ENCODE peak calls at places on chromosomes 11 and 22, in six cellular contexts. Z is IMR-90, J is neuronal stem cell, M is H1, N is trophoblast cell, T is mesenchymal stem cell. G is an unnamed sample.

GRCh38 chr11:19905280-19905853 is 192.7 kb downstream of the NAV2 start:
- DNase-seq in Z (peak; percentile 67), J (peak; percentile 33), M (no peak), N (peak; percentile 71), T (peak; percentile 59), G (no peak)

GRCh38 chr11:61683961-61684869 is 4.0 kb downstream of the DAGLA start:
- DNase-seq in Z (peak; percentile 43), J (no peak), M (no peak), N (no peak), T (no peak), G (peak; percentile 21)

GRCh38 chr11:13289081-13289480 is 11.5 kb downstream of the BMAL1 start:
- DNase-seq in Z (peak; percentile 43), J (no peak), M (no peak), N (peak; percentile 65), T (peak; percentile 38), G (no peak)

GRCh38 chr11:78425436-78425835 is 7.8 kb upstream of the GAB2 start:
- DNase-seq in Z (no peak), J (no peak), M (no peak), N (no peak), T (no peak), G (no peak)

GRCh38 chr11:94486068-94486467 is 7.6 kb downstream of the MRE11 start:
- DNase-seq in Z (no peak), J (no peak), M (no peak), N (no peak), T (no peak), G (no peak)

GRCh38 chr11:46537121-46537520 is 56.7 kb downstream of the AMBRA1 start:
- DNase-seq in Z (peak; percentile 28), J (no peak), M (no peak), N (no peak), T (peak; percentile 22), G (no peak)

GRCh38 chr22:35457729-35458546 is 58.0 kb downstream of the MCM5 start:
- DNase-seq in Z (peak; percentile 34), J (no peak), M (no peak), N (no peak), T (no peak), G (no peak)

GRCh38 chr22:29139965-29140782 is 65.5 kb upstream of the EMID1 start:
- DNase-seq in Z (peak; percentile 58), J (no peak), M (no peak), N (peak; percentile 46), T (peak; percentile 49), G (no peak)

GRCh38 chr11:13152736-13153541 is 124.7 kb upstream of the BMAL1 start:
- DNase-seq in Z (peak; percentile 42), J (no peak), M (no peak), N (peak; percentile 56), T (peak; percentile 24), G (no peak)

GRCh38 chr22:24305260-24305692 is 34.6 kb downstream of the SPECC1L start:
- DNase-seq in Z (peak; percentile 4), J (no peak), M (no peak), N (no peak), T (no peak), G (no peak)

GRCh38 chr11:32395127-32395526 is 40.2 kb downstream of the WT1 start:
- DNase-seq in Z (no peak), J (no peak), M (no peak), N (no peak), T (no peak), G (no peak)
- H4K91ac ChIP-seq in Z (no peak overlapping the region), J (no peak overlapping the region), M (no peak overlapping the region), N (no peak overlapping the region), T (no peak overlapping the region), G (no peak overlapping the region)

GRCh38 chr11:122181893-122182292 is 65.9 kb upstream of the BLID start:
- DNase-seq in Z (no peak), J (no peak), M (no peak), N (no peak), T (no peak), G (no peak)
- H3K14ac ChIP-seq in Z (peak overlapping the region; percentile 77), J (no peak overlapping the region), M (no peak overlapping the region), N (no peak overlapping the region), T (no peak overlapping the region), G (no peak overlapping the region)

DNA sequence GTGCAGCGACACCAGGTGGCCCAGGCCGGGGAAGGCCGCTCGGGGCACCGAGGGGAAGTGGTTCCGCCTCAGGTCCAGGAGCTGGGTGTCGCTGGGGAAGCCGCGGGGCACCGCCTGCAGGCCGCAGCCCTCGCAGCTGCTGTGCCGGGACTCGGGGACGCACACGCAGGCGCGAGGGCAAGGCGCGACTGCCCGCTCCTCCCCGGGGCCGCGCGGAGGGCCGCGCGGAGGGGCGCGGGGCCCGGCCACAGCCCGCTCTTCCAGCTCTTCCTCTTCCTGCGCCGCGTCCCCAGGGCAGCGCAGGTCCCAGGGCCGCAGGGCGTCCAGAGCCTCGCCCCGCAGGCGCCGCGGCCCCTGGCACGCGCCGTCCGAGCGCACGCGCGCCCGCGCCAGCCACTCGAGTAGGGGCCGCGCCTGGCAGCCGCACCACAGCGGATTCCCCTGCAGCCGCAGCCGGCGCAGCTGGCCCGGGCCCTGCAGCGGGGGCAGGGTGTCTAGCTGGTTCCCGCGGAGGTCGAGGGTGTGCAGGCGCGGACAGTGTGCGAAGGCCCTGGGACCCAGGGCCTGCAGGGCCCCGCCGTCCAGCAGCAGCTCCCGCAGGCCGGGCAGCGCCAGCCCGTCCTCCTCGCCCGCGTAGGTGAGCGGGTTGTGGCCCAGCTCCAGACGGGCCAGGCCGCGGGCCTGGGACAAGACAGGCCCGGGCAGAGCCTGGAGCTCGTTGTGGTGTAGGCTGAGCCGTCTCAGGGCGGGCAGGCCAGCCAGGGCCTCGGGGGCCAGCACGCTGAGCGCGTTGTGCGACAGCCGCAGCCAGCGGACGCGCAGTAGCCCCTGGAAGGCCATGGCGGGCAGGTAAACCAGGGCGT is 2.8 kb downstream of the CHADL start:
- DNase-seq in Z (peak; percentile 13), J (peak; percentile 47), M (peak; percentile 80), N (peak; percentile 91), T (peak; percentile 24), G (peak; percentile 77)
- H3K4ac ChIP-seq in Z (peak overlapping the region; percentile 11), J (peak overlapping the region; percentile 97), M (peak overlapping the region; percentile 90), N (peak overlapping the region; percentile 56), T (peak overlapping the region; percentile 40), G (no peak overlapping the region)

GRCh38 chr11:64648551-64648950 is 57.5 kb downstream of the SLC22A12 start:
- DNase-seq in Z (no peak), J (no peak), M (no peak), N (no peak), T (no peak), G (no peak)
- H4K91ac ChIP-seq in Z (no peak overlapping the region), J (no peak overlapping the region), M (peak overlapping the region; percentile 25), N (no peak overlapping the region), T (no peak overlapping the region), G (no peak overlapping the region)

DNA sequence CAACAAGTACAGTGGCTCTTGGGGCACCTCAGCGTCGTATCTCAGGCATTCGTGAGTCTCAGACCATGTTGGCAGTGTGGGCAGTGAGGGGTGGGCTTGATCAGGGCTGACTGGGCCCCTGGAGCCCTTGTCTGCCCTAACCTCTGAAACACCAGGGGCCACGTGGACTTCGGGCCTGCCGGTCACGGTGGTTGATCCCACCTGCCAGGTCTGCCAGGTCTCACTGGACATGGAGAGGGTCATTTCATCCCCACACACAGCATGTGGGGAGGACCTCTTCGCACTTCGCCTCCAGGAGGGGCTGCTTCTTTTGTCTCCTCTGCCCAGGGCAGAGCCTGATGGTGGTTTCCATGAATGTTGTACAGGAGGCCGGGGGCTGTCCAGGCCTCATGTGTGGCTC is 77.1 kb downstream of the MPPED1 start:
- DNase-seq in Z (no peak), J (no peak), M (no peak), N (no peak), T (no peak), G (no peak)
- H3K14ac ChIP-seq in Z (no peak overlapping the region), J (peak overlapping the region; percentile 58), M (no peak overlapping the region), N (no peak overlapping the region), T (no peak overlapping the region), G (no peak overlapping the region)

GRCh38 chr11:6480299-6480914 is 724 bp downstream of the ARFIP2 start:
- DNase-seq in Z (no peak), J (no peak), M (no peak), N (peak; percentile 2), T (peak; percentile 14), G (no peak)
- H3K4ac ChIP-seq in Z (peak overlapping the region; percentile 93), J (no peak overlapping the region), M (no peak overlapping the region), N (peak overlapping the region; percentile 81), T (peak overlapping the region; percentile 94), G (no peak overlapping the region)

GRCh38 chr11:104895619-104896018 is 2.6 kb downstream of the CASP12 start:
- DNase-seq in Z (no peak), J (no peak), M (no peak), N (no peak), T (no peak), G (no peak)
- H4K91ac ChIP-seq in Z (peak overlapping the region; percentile 43), J (no peak overlapping the region), M (no peak overlapping the region), N (no peak overlapping the region), T (peak overlapping the region; percentile 34), G (no peak overlapping the region)

GRCh38 chr22:22031183-22031560 is 48.6 kb upstream of the TOP3B start:
- DNase-seq in Z (no peak), J (no peak), M (no peak), N (no peak), T (no peak), G (no peak)
- H3K14ac ChIP-seq in Z (no peak overlapping the region), J (peak overlapping the region; percentile 25), M (no peak overlapping the region), N (no peak overlapping the region), T (peak overlapping the region; percentile 66), G (no peak overlapping the region)

G was measured in H9.